ENCODE peak calls at places on chromosomes 3 and 15, in five cellular contexts. E is PC-3, W is fibroblast of mammary gland, N is endothelial cell of umbilical vein, C is AG04449. T is an unnamed sample.

GRCh38 chr3:101571028-101571895 is 2.7 kb upstream of the PCNP start:
- DNase-seq in N (no peak), C (no peak), W (no peak), E (peak), T (no peak)

GRCh38 chr15:44729394-44729913 is 6.9 kb upstream of the TRIM69 start:
- DNase-seq in C (no peak), N (no peak), W (peak), E (no peak), T (peak)

GRCh38 chr15:43168192-43169107 is 16.8 kb upstream of the CCNDBP1 start:
- DNase-seq in W (peak), E (peak), N (no peak), C (no peak), T (peak)

GRCh38 chr15:58491151-58491473 is 59.3 kb downstream of the LIPC start:
- DNase-seq in W (no peak), C (no peak), E (no peak), N (no peak), T (no peak)

GRCh38 chr3:101675709-101676218 is 1.2 kb downstream of the ZBTB11 start:
- DNase-seq in E (peak), C (no peak), W (no peak), N (no peak), T (no peak)

GRCh38 chr3:120864541-120864940 is 43.5 kb upstream of the STXBP5L start:
- DNase-seq in C (no peak), E (no peak), N (no peak), W (no peak), T (no peak)

GRCh38 chr15:73438651-73439050 is 4.3 kb upstream of the REC114 start:
- DNase-seq in W (no peak), N (no peak), C (no peak), E (no peak), T (no peak)

GRCh38 chr15:78937132-78937739 is 7.6 kb downstream of the CTSH start:
- DNase-seq in E (no peak), W (peak), C (no peak), N (peak), T (peak)

GRCh38 chr15:42344763-42345162 is 14.5 kb upstream of the CAPN3 start:
- DNase-seq in N (peak), E (peak), C (peak), W (peak), T (peak)

GRCh38 chr3:53753518-53754183 is 92.6 kb downstream of the CHDH start:
- DNase-seq in E (no peak), C (no peak), N (no peak), W (no peak), T (no peak)

GRCh38 chr3:111594205-111594604 is 941 bp downstream of the ZBED2 start:
- DNase-seq in E (peak), W (peak), N (no peak), C (peak), T (peak)

GRCh38 chr3:184597783-184598182 is 36.2 kb downstream of the EPHB3 start:
- DNase-seq in C (no peak), E (no peak), W (no peak), N (no peak), T (no peak)

GRCh38 chr15:71313806-71314205 is 198.5 kb downstream of the THSD4 start:
- DNase-seq in C (no peak), E (no peak), W (no peak), N (no peak), T (no peak)

DNA sequence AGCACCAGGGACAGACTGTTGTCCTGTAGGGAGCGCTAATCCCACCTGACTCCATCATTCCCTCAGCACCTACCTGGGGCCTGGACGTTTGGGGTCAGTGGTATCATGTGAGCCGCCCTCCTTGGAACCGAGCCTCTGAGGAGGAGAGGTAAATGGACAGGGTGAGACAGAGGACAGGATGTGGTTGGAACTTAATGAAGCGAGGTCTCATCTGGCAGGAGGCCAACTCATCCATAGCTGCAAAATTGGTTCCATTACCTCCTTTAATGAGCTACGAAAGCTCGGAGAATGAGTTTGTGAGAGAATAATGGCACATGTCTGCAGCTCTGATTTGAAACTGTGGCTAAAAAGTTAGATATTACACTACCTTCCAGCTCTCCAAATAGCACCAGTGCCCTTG is 14.0 kb downstream of the MAPKAPK3 start:
- DNase-seq in N (no peak), E (peak), C (no peak), W (no peak), T (no peak)
- TF ChIP-seq CTCF in N (no peak), E (peak), C (no peak), W (no peak), T (no peak)

GRCh38 chr3:49563040-49563578 is 8.8 kb downstream of the BSN start:
- DNase-seq in W (no peak), E (no peak), C (no peak), N (no peak), T (no peak)
- H3K4me3 ChIP-seq in W (no peak), E (no peak), C (no peak), N (no peak), T (no peak)

GRCh38 chr3:44047796-44048195 is 193.9 kb upstream of the TOPAZ1 start:
- DNase-seq in C (no peak), W (no peak), N (no peak), E (no peak), T (no peak)
- TF ChIP-seq CTCF in C (no peak), W (no peak), N (no peak), E (no peak), T (no peak)

GRCh38 chr3:50268276-50268675 is 671 bp upstream of the SEMA3B start:
- DNase-seq in N (no peak), W (peak), E (no peak), C (no peak), T (no peak)
- H3K4me3 ChIP-seq in N (no peak), W (no peak), E (no peak), C (no peak), T (no peak)

DNA sequence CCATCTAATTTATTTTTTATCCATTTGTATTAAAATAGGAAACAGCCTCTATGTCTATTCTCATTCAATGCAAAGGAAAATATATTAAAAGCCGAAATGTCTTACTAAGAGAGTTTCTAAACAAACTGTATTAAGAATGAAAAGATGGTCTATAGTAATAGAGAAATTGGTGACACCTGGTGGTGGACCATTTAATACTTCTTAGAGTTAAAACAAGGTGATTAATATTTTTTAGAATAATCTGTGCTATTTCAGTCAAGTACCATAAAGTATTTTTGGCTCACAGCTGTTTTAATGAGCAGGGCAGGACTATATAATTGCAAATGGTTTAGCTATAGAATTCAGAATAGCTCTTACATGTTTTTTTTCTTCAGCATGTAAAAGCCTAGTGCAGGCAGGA is 55.7 kb downstream of the SYNPR start:
- DNase-seq in W (peak), C (no peak), N (no peak), E (peak), T (peak)
- TF ChIP-seq CTCF in W (peak), C (no peak), N (no peak), E (peak), T (peak)

T was measured in fibroblast of pulmonary artery.